ENCODE peak calls at places on chromosomes 12 and 14, in four cellular contexts. One of them, this sample, is unnamed.
A peak's percentile ranks its signal among the peaks of the same experiment; 100 is the strongest.

GRCh38 chr12:107331912-107332311 is 238.6 kb upstream of the CRY1 start:
- DNase-seq in ovary: no peak
- DNase-seq in A549: no peak
- DNase-seq in testis: no peak
- DNase-seq in this sample: no peak

GRCh38 chr14:100994757-100995156 is 91.2 kb upstream of the RTL1 start:
- DNase-seq in A549: no peak
- DNase-seq in ovary: no peak
- DNase-seq in testis: no peak
- DNase-seq in this sample: no peak

GRCh38 chr12:79982371-79983062 is 47.6 kb upstream of the PPP1R12A start:
- DNase-seq in testis: no peak
- DNase-seq in A549: no peak
- DNase-seq in ovary: no peak
- DNase-seq in this sample: no peak

GRCh38 chr12:47779301-47779942 is 6.4 kb downstream of the SLC48A1 start:
- DNase-seq in testis: peak; percentile 94
- DNase-seq in ovary: peak; percentile 94
- DNase-seq in A549: peak; percentile 90
- DNase-seq in this sample: peak; percentile 32

GRCh38 chr12:78248321-78248720 is 417.6 kb downstream of the NAV3 start:
- DNase-seq in testis: no peak
- DNase-seq in A549: no peak
- DNase-seq in ovary: no peak
- DNase-seq in this sample: no peak

GRCh38 chr14:80636071-80636470 is 305.5 kb downstream of the CEP128 start:
- DNase-seq in testis: no peak
- DNase-seq in A549: no peak
- DNase-seq in ovary: no peak
- DNase-seq in this sample: no peak

GRCh38 chr12:29398495-29398894 is 17.5 kb upstream of the ERGIC2 start:
- DNase-seq in testis: no peak
- DNase-seq in A549: no peak
- DNase-seq in ovary: no peak
- DNase-seq in this sample: no peak

GRCh38 chr12:41653386-41654110 is 465.4 kb downstream of the PDZRN4 start:
- DNase-seq in ovary: no peak
- DNase-seq in testis: no peak
- DNase-seq in A549: no peak
- DNase-seq in this sample: no peak

GRCh38 chr12:109753054-109753401 is 39.4 kb downstream of the FAM222A start:
- DNase-seq in ovary: peak; percentile 10
- DNase-seq in A549: no peak
- DNase-seq in testis: no peak
- DNase-seq in this sample: no peak

GRCh38 chr14:30291216-30291615 is 267.7 kb upstream of the G2E3 start:
- DNase-seq in A549: no peak
- DNase-seq in ovary: no peak
- DNase-seq in testis: no peak
- DNase-seq in this sample: no peak

GRCh38 chr12:43238281-43238680 is 313.7 kb downstream of the ADAMTS20 start:
- DNase-seq in ovary: no peak
- DNase-seq in A549: no peak
- DNase-seq in testis: no peak
- DNase-seq in this sample: no peak

GRCh38 chr12:95412826-95413311 is 61.1 kb upstream of the METAP2 start:
- DNase-seq in A549: no peak
- DNase-seq in ovary: no peak
- DNase-seq in testis: no peak
- DNase-seq in this sample: no peak

GRCh38 chr12:90360300-90360699 is 594.7 kb downstream of the CCER1 start:
- DNase-seq in testis: no peak
- DNase-seq in A549: no peak
- DNase-seq in ovary: no peak
- DNase-seq in this sample: no peak

GRCh38 chr12:59403259-59403932 is 192.4 kb upstream of the SLC16A7 start:
- DNase-seq in testis: peak; percentile 69
- DNase-seq in ovary: no peak
- DNase-seq in A549: peak; percentile 1
- DNase-seq in this sample: no peak

GRCh38 chr12:130127909-130128763 is 34.1 kb upstream of the FZD10 start:
- DNase-seq in ovary: no peak
- DNase-seq in A549: no peak
- DNase-seq in testis: peak; percentile 37
- DNase-seq in this sample: no peak

GRCh38 chr12:103645202-103645601 is 58.1 kb downstream of the STAB2 start:
- DNase-seq in ovary: no peak
- DNase-seq in testis: no peak
- DNase-seq in A549: no peak
- DNase-seq in this sample: no peak

GRCh38 chr14:54730156-54730961 is 163.4 kb downstream of the SAMD4A start:
- DNase-seq in A549: no peak
- DNase-seq in ovary: no peak
- DNase-seq in testis: no peak
- DNase-seq in this sample: no peak

DNA sequence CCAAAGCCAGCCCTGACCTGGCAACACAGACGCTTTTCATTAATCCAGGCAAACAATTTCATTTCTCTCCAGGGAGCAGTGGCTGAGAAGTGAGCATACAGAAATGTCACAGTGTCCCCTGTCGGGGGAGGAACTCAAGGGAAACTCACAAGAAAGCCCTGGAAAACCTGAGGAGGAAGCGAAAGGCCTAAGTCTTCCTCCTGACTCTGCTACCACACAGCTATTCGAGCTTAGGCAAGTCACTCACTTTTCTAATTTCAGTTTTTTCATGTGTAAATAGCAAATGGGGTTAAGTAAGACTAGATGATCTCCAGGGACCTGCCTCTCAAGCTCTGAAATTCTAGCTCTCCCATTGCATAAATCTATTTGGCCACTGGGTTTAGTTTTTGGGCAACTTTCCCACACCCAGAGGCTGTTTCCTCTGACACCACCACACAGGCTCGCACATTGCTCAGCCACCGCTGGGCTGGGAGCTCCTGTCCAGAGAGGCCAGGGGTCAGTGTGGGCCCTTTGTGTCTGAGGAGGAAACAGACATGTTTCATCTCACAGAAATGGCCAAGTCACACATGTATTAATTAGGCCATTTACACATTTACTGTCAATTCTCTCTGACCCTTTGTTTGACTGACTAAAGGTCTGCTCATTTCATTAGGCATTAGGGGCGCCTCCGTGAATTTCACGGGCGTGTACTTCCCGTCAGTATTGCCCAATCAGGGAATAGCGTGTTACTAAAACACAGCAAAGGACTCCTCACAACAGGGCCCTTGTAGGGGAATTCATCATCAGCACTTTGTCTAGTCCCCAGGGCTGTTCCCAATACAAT is 9.8 kb upstream of the PNMA1 start:
- DNase-seq in A549: peak; percentile 74
- DNase-seq in ovary: peak; percentile 77
- DNase-seq in testis: peak; percentile 64
- DNase-seq in this sample: no peak
- TF ChIP-seq CTCF in A549: peak; percentile 23
- TF ChIP-seq CTCF in ovary: no peak
- TF ChIP-seq CTCF in testis: peak; percentile 16
- TF ChIP-seq CTCF in this sample: no peak

GRCh38 chr12:98485792-98486347 is 29.5 kb upstream of the TMPO start:
- DNase-seq in testis: no peak
- DNase-seq in A549: no peak
- DNase-seq in ovary: no peak
- DNase-seq in this sample: no peak

GRCh38 chr12:98492580-98493140 is 22.7 kb upstream of the TMPO start:
- DNase-seq in testis: no peak
- DNase-seq in ovary: no peak
- DNase-seq in A549: no peak
- DNase-seq in this sample: no peak

DNA sequence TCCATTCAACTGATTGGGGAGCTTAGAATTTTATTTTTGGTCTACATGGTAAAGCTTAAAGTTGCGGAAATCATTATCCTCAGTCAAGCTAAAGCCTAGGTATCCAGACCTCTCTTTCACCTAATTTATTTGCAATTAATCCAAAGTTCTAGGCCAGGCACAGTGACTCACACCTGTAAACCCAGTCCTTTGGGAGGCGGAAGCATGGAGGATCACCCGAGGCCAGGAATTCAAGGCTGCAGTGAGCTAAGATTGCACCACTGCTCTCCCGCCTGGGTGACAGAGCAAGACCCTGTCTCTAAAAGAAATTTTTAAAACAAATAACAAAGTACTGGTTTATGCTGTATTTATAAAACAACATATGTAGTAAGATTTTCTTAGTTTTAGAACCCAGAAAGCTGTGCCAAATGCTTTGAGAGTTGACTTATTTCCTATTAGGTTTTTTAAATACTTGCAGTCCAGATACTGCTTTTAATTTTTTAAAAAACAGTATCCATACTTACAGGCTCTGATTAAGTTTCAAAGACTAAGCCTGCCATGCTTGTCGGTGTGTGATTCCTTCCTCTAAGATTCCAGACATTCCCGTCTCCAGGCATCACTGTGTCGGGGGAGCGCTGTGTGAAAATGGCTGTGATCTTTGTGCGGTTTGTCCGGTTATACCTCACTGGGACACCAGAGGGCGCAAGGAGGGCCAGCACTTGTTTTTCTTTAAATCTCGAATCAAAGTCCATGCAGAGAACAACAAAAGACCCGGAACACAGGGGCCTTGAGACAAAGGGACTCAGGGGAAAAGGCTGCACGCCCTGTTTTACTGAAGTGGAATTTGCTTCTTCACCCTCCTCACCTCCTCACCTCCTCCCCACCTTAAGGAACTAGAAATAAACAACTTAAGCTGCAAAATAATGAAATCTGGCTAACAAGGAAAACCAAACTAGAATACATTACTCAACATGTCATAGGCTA is 24.6 kb upstream of the TMPO start:
- DNase-seq in A549: peak; percentile 67
- DNase-seq in ovary: peak; percentile 86
- DNase-seq in testis: peak; percentile 93
- DNase-seq in this sample: peak; percentile 22
- TF ChIP-seq POLR2A in A549: no peak
- TF ChIP-seq POLR2A in ovary: peak; percentile 21
- TF ChIP-seq POLR2A in testis: no peak
- TF ChIP-seq POLR2A in this sample: no peak

GRCh38 chr14:22147716-22148115 is 441.3 kb downstream of the DAD1 start:
- DNase-seq in testis: no peak
- DNase-seq in A549: no peak
- DNase-seq in ovary: no peak
- DNase-seq in this sample: no peak
- TF ChIP-seq CTCF in testis: no peak
- TF ChIP-seq CTCF in A549: no peak
- TF ChIP-seq CTCF in ovary: no peak
- TF ChIP-seq CTCF in this sample: no peak

GRCh38 chr12:131795688-131796410 is 32.3 kb upstream of the MMP17 start:
- DNase-seq in A549: no peak
- DNase-seq in ovary: no peak
- DNase-seq in testis: no peak
- DNase-seq in this sample: no peak

GRCh38 chr12:131799195-131799594 is 29.0 kb upstream of the MMP17 start:
- DNase-seq in testis: no peak
- DNase-seq in A549: no peak
- DNase-seq in ovary: no peak
- DNase-seq in this sample: no peak

GRCh38 chr12:131796754-131797587 is 31.2 kb upstream of the MMP17 start:
- DNase-seq in ovary: no peak
- DNase-seq in A549: no peak
- DNase-seq in testis: no peak
- DNase-seq in this sample: no peak

GRCh38 chr12:131796411-131796736 is 31.8 kb upstream of the MMP17 start:
- DNase-seq in A549: no peak
- DNase-seq in ovary: no peak
- DNase-seq in testis: no peak
- DNase-seq in this sample: no peak

GRCh38 chr12:131797588-131797934 is 30.6 kb upstream of the MMP17 start:
- DNase-seq in testis: no peak
- DNase-seq in A549: no peak
- DNase-seq in ovary: no peak
- DNase-seq in this sample: no peak
- TF ChIP-seq POLR2A in testis: no peak
- TF ChIP-seq POLR2A in A549: no peak
- TF ChIP-seq POLR2A in ovary: no peak
- TF ChIP-seq POLR2A in this sample: no peak

This sample was measured in esophagus squamous epithelium.